ENCODE peak calls at places on chromosomes 3 and 15, in five cellular contexts. Z, U, M, G and A are unnamed samples. For H3K27me3, the result is how much of the 10 kb centered on the place peaks cover.

GRCh38 chr3:134426660-134427181 is 52.5 kb upstream of the AMOTL2 start:
- DNase-seq in M (no peak), Z (no peak), G (no peak), U (no peak), A (peak)

GRCh38 chr15:56965614-56966013 is 47.2 kb downstream of the TCF12 start:
- DNase-seq in U (no peak), G (no peak), Z (no peak), M (no peak), A (no peak)

GRCh38 chr3:13189639-13190375 is 116.6 kb upstream of the IQSEC1 start:
- DNase-seq in G (no peak), Z (no peak), M (peak), U (peak), A (peak)

GRCh38 chr3:129161860-129162271 is 1.0 kb upstream of the ISY1 start:
- DNase-seq in U (no peak), M (peak), Z (no peak), G (no peak), A (no peak)

GRCh38 chr3:15903164-15903563 is 105.4 kb upstream of the ANKRD28 start:
- DNase-seq in M (no peak), G (no peak), U (peak), Z (peak), A (no peak)

GRCh38 chr3:149630806-149631205 is 27.0 kb downstream of the WWTR1 start:
- DNase-seq in G (no peak), U (no peak), Z (no peak), M (no peak), A (no peak)

GRCh38 chr3:18618723-18619122 is 193.6 kb upstream of the SATB1 start:
- DNase-seq in M (no peak), G (no peak), U (no peak), Z (no peak), A (no peak)

GRCh38 chr3:176961916-176962315 is 235.4 kb downstream of the TBL1XR1 start:
- DNase-seq in G (no peak), Z (no peak), U (no peak), M (no peak), A (peak)

GRCh38 chr3:17063591-17063990 is 178.8 kb downstream of the PLCL2 start:
- DNase-seq in Z (no peak), G (no peak), M (no peak), U (no peak), A (no peak)

GRCh38 chr15:48358681-48359152 is 27.5 kb downstream of the DUT start:
- DNase-seq in U (no peak), Z (no peak), G (no peak), M (no peak), A (no peak)

GRCh38 chr3:168926426-168926825 is 737.1 kb downstream of the MECOM start:
- DNase-seq in G (no peak), U (no peak), Z (no peak), M (no peak), A (no peak)

GRCh38 chr15:52486003-52486996 is 42.4 kb downstream of the MYO5A start:
- DNase-seq in G (no peak), U (no peak), Z (no peak), M (no peak), A (no peak)

GRCh38 chr15:52485290-52485689 is 43.4 kb downstream of the MYO5A start:
- DNase-seq in M (no peak), G (no peak), Z (no peak), U (no peak), A (no peak)

GRCh38 chr15:52483712-52484111 is 45.0 kb downstream of the MYO5A start:
- DNase-seq in M (no peak), G (no peak), Z (no peak), U (no peak), A (no peak)

GRCh38 chr15:52481915-52482314 is 46.8 kb downstream of the MYO5A start:
- DNase-seq in U (no peak), G (no peak), M (no peak), Z (no peak), A (peak)

DNA sequence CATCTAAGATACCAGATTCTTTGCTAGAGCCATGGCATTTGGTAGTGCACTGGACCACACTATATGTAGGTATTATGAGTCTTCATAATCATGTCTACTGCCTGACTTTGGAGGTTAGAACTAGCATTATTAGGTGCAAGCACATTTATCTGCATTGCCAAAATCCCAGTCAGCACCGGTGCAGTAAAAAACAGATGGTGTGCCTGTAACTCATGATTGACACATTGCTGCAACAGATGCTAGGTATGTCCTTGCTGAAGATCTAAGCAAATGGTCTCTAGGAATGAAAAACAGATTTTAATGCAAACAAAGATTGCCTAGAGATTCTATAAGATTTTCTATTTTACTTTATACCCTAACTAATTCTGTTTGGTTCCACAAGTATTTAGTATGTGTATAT is 47.7 kb downstream of the MYO5A start:
- DNase-seq in Z (no peak), U (no peak), G (no peak), M (no peak), A (no peak)
- H3K4me3 ChIP-seq in Z (no peak), U (no peak), G (no peak), M (no peak), A (no peak)

DNA sequence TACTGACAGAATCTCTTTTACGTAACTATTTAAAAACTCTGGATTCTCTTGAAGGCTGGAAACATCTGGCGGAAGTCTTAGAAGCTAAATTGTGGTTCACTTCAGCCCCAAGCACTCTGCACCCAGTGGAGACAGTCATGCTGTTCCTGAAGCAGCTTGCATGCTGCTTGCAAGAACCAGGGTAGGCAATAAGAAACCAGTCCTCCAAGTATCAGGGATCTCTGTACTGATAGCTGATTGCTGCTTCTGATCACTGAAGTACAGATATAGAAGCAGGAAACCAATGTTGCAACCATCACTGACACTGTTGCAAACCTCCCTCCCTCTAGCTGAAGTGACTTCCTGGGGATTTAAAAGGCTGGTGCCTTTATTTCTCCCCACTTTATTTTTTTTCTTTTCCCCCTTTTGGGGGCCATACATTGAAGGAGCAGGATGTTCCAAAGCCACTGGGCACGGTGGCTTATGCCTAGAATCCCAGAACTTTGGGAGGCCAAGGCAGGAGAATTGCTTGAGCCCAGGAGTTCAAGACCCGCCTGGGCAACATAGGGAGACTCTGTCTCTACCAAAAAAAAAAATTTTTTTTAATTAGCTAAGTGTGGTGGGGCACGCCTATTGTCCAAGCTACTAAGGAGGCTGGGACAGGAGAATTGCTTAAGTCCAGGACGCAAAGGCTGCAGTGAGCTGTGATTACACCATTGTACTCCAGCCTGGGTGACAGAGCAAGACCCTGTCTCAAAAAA is 15.3 kb downstream of the SPCS1 start:
- DNase-seq in G (no peak), U (no peak), Z (no peak), M (no peak), A (no peak)
- H3K27me3 ChIP-seq in G (under half), U (under half), Z (under half), M (under half), A (under half)

DNA sequence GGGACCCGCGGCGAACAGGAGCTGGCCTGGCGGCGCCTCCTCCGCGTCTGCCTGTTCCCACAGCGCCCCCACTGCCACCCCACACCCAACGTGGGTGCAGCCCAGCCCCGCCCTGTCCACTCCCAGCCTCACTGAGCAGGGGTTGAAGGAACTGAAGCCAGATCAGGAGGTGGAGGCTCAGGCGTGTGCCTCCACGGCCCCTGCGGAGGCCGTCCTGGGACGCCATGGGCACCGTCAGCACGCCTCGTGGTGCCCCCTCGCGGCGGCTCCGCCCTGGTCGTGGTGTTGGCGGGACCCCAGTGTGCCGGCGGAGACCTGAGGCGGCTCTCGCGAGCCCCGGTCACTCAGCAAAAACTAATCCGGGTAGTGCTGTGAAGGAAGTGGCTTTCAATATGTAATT is 39.0 kb upstream of the PRSS50 start:
- DNase-seq in Z (no peak), U (no peak), G (no peak), M (no peak), A (no peak)
- TF ChIP-seq CTCF in Z (no peak), U (no peak), G (no peak), M (no peak), A (no peak)

GRCh38 chr15:68252925-68253534 is 23.5 kb upstream of the CLN6 start:
- DNase-seq in M (peak), U (no peak), Z (no peak), G (no peak), A (no peak)

GRCh38 chr15:68261241-68261640 is 16.3 kb upstream of the FEM1B start:
- DNase-seq in G (no peak), M (no peak), U (no peak), Z (no peak), A (no peak)

GRCh38 chr15:68258684-68259083 is 18.9 kb upstream of the FEM1B start:
- DNase-seq in G (no peak), Z (no peak), U (peak), M (no peak), A (no peak)

GRCh38 chr15:68259883-68260282 is 17.7 kb upstream of the FEM1B start:
- DNase-seq in Z (no peak), U (no peak), M (no peak), G (no peak), A (no peak)

DNA sequence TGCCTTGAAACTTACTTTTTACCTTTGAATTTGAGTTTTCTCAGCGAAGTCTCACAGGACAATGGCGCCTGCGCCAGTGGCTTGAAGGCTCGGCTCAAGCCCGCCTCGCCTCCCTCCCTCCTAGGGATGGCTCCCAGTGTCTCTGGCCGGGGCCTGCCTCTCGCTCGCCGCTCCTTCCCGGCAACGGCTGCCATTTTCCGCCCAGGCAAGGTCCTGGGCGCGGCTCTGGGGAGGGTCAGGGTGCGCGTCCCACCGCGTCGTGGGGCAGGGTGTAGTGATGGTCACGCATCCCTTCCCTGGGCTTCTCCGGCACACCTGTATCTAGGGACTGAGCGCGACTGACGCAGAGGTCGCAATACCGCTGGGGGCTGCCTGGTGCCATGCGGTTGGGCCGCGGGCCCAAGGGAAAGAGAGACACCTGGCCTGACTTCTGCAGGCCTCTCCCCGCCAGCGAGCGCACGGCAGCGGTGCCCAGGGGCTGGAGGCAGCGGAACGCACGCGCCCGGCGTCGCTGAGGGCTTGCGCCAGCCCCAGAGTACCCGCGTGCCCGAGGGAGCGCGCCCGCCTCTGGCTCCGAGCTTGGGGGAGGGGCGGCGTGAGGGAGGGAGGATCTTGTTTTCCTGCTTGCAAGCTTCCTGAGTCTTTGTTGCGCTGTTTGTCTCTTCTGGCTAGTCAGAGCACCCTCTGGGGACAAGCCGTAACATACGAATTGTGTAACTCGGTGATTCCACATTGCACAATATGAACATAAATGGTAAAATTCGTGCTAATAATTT is 20.7 kb upstream of the FEM1B start:
- DNase-seq in U (peak), G (peak), Z (peak), M (peak), A (no peak)
- H3K4me3 ChIP-seq in U (peak), G (peak), Z (peak), M (peak), A (peak)